ENCODE peak calls at places on chromosome 20, in four cellular contexts. S is H1, Q is H9, U is IMR-90. M is an unnamed sample.

GRCh38 chr20:57407541-57407956 is 16.4 kb downstream of the RBM38 start:
- DNase-seq in U (no peak), Q (no peak), S (no peak), M (no peak)

GRCh38 chr20:61454053-61454452 is 202.0 kb downstream of the CDH4 start:
- DNase-seq in U (peak), S (no peak), Q (no peak), M (no peak)

GRCh38 chr20:61770203-61770602 is 295.5 kb downstream of the TAF4 start:
- DNase-seq in S (no peak), U (no peak), Q (no peak), M (no peak)

GRCh38 chr20:46226602-46227001 is 81.7 kb downstream of the CDH22 start:
- DNase-seq in U (peak), S (no peak), Q (no peak), M (peak)

GRCh38 chr20:38286586-38287502 is 17.1 kb upstream of the BPI start:
- DNase-seq in S (no peak), U (no peak), Q (no peak), M (no peak)

GRCh38 chr20:60572991-60573390 is 614.8 kb downstream of the CDH26 start:
- DNase-seq in U (no peak), Q (no peak), S (no peak), M (no peak)

GRCh38 chr20:48772183-48772976 is 55.4 kb downstream of the PREX1 start:
- DNase-seq in U (no peak), Q (no peak), S (no peak), M (no peak)

GRCh38 chr20:51318058-51318960 is 224.2 kb downstream of the NFATC2 start:
- DNase-seq in U (no peak), Q (peak), S (peak), M (peak)

GRCh38 chr20:17940447-17940971 is 28.1 kb downstream of the SNX5 start:
- DNase-seq in U (no peak), Q (peak), S (no peak), M (peak)

GRCh38 chr20:3929713-3930060 is 40.5 kb downstream of the PANK2 start:
- DNase-seq in S (no peak), U (no peak), Q (no peak), M (no peak)
- H3K56ac ChIP-seq in S (no peak), U (no peak), Q (no peak), M (no peak)

GRCh38 chr20:63741354-63741675 is 1.7 kb downstream of the SLC2A4RG start:
- DNase-seq in U (no peak), S (no peak), Q (no peak), M (no peak)
- H2AK5ac ChIP-seq in U (peak), S (no peak), Q (no peak), M (no peak)

DNA sequence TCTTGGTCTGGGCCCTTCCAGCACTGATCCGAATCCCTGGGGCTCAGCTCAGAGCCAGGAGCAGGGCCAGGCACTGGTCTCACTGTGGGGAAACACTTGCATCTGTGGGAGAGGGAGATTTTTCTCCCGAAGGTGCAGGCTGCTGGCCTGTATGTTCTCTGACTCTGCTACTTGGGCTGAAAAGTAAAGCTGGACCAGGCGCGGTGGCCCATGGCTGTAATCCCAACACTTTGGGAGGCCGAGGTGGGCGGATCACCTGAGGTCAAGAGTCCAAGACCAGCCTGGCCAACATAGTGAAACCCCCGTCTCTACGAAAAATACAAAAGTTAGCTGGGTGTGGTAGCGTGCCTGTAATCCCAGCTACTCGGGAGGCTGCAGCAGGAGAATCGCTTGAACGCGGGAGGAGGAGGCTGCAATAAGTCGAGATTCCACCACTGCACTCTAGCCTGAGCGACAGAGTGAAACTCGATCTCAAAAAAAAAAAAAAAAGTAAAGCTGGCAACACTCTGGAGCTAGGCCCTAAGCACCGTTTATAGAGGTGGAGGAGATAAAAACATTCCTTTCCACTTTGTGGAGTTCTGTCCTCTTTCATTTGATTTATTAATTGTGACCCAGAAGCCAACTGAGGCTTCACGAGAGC is 41.7 kb downstream of the JPH2 start:
- DNase-seq in U (no peak), S (no peak), Q (no peak), M (no peak)
- H4K8ac ChIP-seq in U (no peak), S (peak), Q (no peak), M (no peak)

GRCh38 chr20:20856306-20856705 is 143.9 kb upstream of the RALGAPA2 start:
- DNase-seq in U (no peak), Q (no peak), S (no peak), M (peak)
- H3K56ac ChIP-seq in U (no peak), Q (no peak), S (no peak), M (no peak)

DNA sequence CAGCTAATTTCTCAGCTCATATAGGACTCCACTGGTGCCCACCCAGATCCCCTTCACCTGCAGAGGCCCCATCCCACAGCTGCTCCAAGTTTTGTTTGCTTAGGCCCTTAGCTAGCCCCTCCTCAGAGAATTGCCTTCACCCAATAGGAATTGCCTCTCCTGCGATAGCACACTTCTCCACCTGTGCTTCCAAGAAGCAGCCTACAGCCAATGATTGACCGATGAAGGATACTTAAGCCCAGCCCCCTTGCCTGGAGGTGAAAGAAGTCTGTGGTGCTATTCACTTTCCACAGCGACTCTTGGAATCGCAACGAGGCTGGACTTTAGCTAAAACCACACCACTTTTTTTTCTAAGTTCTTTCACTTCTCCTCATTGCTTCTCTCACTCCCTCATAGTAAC is 353.2 kb upstream of the BTBD3 start:
- DNase-seq in U (no peak), S (no peak), Q (peak), M (peak)
- H2AK5ac ChIP-seq in U (no peak), S (no peak), Q (no peak), M (no peak)

GRCh38 chr20:50055524-50056083 is 57.3 kb downstream of the UBE2V1 start:
- DNase-seq in Q (no peak), U (no peak), S (no peak), M (no peak)
- H4K8ac ChIP-seq in Q (no peak), U (peak), S (no peak), M (no peak)

GRCh38 chr20:50019466-50020256 is 36.9 kb downstream of the SNAI1 start:
- DNase-seq in S (no peak), Q (no peak), U (no peak), M (no peak)
- H3K56ac ChIP-seq in S (no peak), Q (no peak), U (no peak), M (peak)

GRCh38 chr20:403582-403957 is 4.5 kb upstream of the RBCK1 start:
- DNase-seq in Q (no peak), S (no peak), U (no peak), M (no peak)
- H2AK5ac ChIP-seq in Q (no peak), S (no peak), U (no peak), M (no peak)

DNA sequence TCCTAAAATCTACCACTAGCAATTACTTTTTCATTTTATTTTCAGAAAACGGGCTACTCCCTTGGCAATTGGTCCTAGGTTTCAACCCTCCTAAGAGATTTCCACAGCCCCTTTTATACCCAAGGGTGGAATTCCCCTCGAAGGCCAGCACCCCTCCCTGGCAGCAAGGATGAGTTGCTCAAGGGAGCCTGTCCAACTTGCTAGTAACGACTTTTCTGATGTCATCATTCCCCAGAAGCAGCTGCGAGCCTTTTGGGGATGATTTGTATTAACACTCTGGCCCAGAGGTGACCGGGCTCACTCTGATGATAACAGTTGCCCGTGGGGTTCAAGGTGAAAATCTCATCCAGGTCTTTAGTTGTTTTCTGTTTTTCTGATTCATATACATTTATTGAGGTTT is 30.7 kb upstream of the NAA20 start:
- DNase-seq in S (no peak), U (peak), Q (no peak), M (no peak)
- H4K8ac ChIP-seq in S (no peak), U (no peak), Q (no peak), M (no peak)

DNA sequence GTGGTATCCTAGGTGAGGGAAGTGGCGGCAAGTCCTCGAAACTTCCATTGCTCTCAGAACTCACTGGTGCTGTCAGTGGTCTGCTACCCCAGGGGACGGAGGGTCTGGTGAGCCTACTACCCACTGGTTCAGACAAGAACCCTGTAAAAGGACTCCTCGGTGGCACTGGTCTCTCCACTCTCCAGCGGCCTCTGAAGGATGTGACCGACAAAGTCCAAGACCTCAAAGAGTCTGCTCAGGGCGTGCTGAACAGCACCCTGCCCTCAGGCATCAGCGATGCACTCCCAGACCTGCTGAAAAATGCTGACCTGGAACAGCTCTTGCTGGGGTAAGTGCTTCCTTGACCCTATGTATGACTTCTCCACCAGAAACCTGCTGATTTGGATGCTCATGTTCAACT is 51.8 kb downstream of the CDK5RAP1 start:
- DNase-seq in S (no peak), U (no peak), Q (no peak), M (no peak)
- H3K56ac ChIP-seq in S (no peak), U (no peak), Q (no peak), M (no peak)